ENCODE peak calls at places on chromosomes 5 and 9, in four cellular contexts. K is ACHN; F is effector CD4-positive, alpha-beta T cell; T is BJ. G is an unnamed sample.

GRCh38 chr9:112556497-112557085 is 70.0 kb downstream of the KIAA1958 start:
- DNase-seq in F (no peak), K (peak; percentile 27), T (peak; percentile 66), G (no peak)

GRCh38 chr5:140632366-140633080 is 452 bp downstream of the CD14 start:
- DNase-seq in F (peak; percentile 36), T (no peak), K (peak; percentile 32), G (no peak)

GRCh38 chr5:107604990-107605389 is 65.7 kb downstream of the EFNA5 start:
- DNase-seq in K (no peak), T (peak; percentile 3), F (no peak), G (no peak)

GRCh38 chr9:20405086-20405485 is 217.2 kb downstream of the MLLT3 start:
- DNase-seq in F (no peak), T (no peak), K (no peak), G (no peak)

GRCh38 chr9:126497673-126498255 is 116.0 kb upstream of the LMX1B start:
- DNase-seq in T (no peak), K (no peak), F (no peak), G (no peak)

GRCh38 chr5:179294891-179295777 is 50.1 kb downstream of the ADAMTS2 start:
- DNase-seq in K (no peak), F (no peak), T (no peak), G (no peak)

GRCh38 chr9:77475641-77476473 is 172.3 kb downstream of the GNA14 start:
- DNase-seq in T (no peak), F (no peak), K (no peak), G (no peak)

GRCh38 chr9:113530022-113530635 is 66.6 kb downstream of the RGS3 start:
- DNase-seq in T (no peak), K (no peak), F (no peak), G (no peak)

GRCh38 chr5:2212481-2212880 is 329.8 kb upstream of the IRX4 start:
- DNase-seq in K (no peak), T (no peak), F (no peak), G (no peak)

GRCh38 chr9:104258289-104259045 is 164.4 kb downstream of the SMC2 start:
- DNase-seq in K (no peak), T (no peak), F (no peak), G (peak; percentile 18)

GRCh38 chr9:86304236-86304730 is 21.9 kb upstream of the ISCA1 start:
- DNase-seq in K (no peak), F (no peak), T (no peak), G (no peak)